ENCODE peak calls at places on chromosomes 7 and 10, in eight cellular contexts. One of them, this sample, is unnamed. For H3K9me3, the result is how much of the 10 kb centered on the place peaks cover.

GRCh38 chr7:32501522-32501921 is 6.2 kb downstream of the AVL9 start:
- DNase-seq in hepatocyte: no peak
- DNase-seq in endodermal cell: no peak
- DNase-seq in neural progenitor cell: no peak
- DNase-seq in fibroblast of lung: peak
- DNase-seq in mammary epithelial cell: peak
- DNase-seq in IMR-90: peak
- DNase-seq in upper lobe of right lung: no peak
- DNase-seq in this sample: no peak

GRCh38 chr7:81206217-81206616 is 287.4 kb upstream of the SEMA3C start:
- DNase-seq in upper lobe of right lung: no peak
- DNase-seq in endodermal cell: no peak
- DNase-seq in hepatocyte: no peak
- DNase-seq in fibroblast of lung: no peak
- DNase-seq in mammary epithelial cell: no peak
- DNase-seq in neural progenitor cell: no peak
- DNase-seq in IMR-90: no peak
- DNase-seq in this sample: no peak

GRCh38 chr7:80279760-80280159 is 145.1 kb downstream of the GNAI1 start:
- DNase-seq in mammary epithelial cell: no peak
- DNase-seq in hepatocyte: peak
- DNase-seq in neural progenitor cell: no peak
- DNase-seq in upper lobe of right lung: no peak
- DNase-seq in endodermal cell: no peak
- DNase-seq in fibroblast of lung: peak
- DNase-seq in IMR-90: no peak
- DNase-seq in this sample: no peak

GRCh38 chr7:47557317-47557985 is 24.5 kb downstream of the TNS3 start:
- DNase-seq in fibroblast of lung: peak
- DNase-seq in mammary epithelial cell: no peak
- DNase-seq in IMR-90: peak
- DNase-seq in hepatocyte: no peak
- DNase-seq in neural progenitor cell: no peak
- DNase-seq in endodermal cell: no peak
- DNase-seq in upper lobe of right lung: no peak
- DNase-seq in this sample: no peak

GRCh38 chr7:30511494-30511893 is 6.9 kb upstream of the GGCT start:
- DNase-seq in endodermal cell: no peak
- DNase-seq in hepatocyte: no peak
- DNase-seq in neural progenitor cell: no peak
- DNase-seq in fibroblast of lung: no peak
- DNase-seq in upper lobe of right lung: no peak
- DNase-seq in mammary epithelial cell: no peak
- DNase-seq in IMR-90: no peak
- DNase-seq in this sample: no peak

GRCh38 chr7:116316838-116317612 is 106.7 kb downstream of the TES start:
- DNase-seq in endodermal cell: peak
- DNase-seq in mammary epithelial cell: peak
- DNase-seq in neural progenitor cell: peak
- DNase-seq in IMR-90: peak
- DNase-seq in fibroblast of lung: peak
- DNase-seq in upper lobe of right lung: no peak
- DNase-seq in hepatocyte: peak
- DNase-seq in this sample: peak

GRCh38 chr7:22712999-22713398 is 14.0 kb upstream of the IL6 start:
- DNase-seq in mammary epithelial cell: no peak
- DNase-seq in fibroblast of lung: no peak
- DNase-seq in upper lobe of right lung: no peak
- DNase-seq in endodermal cell: no peak
- DNase-seq in hepatocyte: no peak
- DNase-seq in neural progenitor cell: no peak
- DNase-seq in IMR-90: no peak
- DNase-seq in this sample: no peak

GRCh38 chr7:33744293-33744692 is 161.0 kb upstream of the BMPER start:
- DNase-seq in fibroblast of lung: peak
- DNase-seq in IMR-90: peak
- DNase-seq in hepatocyte: peak
- DNase-seq in mammary epithelial cell: peak
- DNase-seq in upper lobe of right lung: no peak
- DNase-seq in endodermal cell: no peak
- DNase-seq in neural progenitor cell: peak
- DNase-seq in this sample: no peak

GRCh38 chr7:23184709-23185354 is 3.0 kb downstream of the NUP42 start:
- DNase-seq in mammary epithelial cell: peak
- DNase-seq in endodermal cell: peak
- DNase-seq in upper lobe of right lung: no peak
- DNase-seq in fibroblast of lung: peak
- DNase-seq in hepatocyte: peak
- DNase-seq in neural progenitor cell: peak
- DNase-seq in IMR-90: peak
- DNase-seq in this sample: no peak

GRCh38 chr10:5895804-5896203 is 5.8 kb downstream of the FBH1 start:
- DNase-seq in endodermal cell: no peak
- DNase-seq in fibroblast of lung: no peak
- DNase-seq in IMR-90: no peak
- DNase-seq in upper lobe of right lung: no peak
- DNase-seq in hepatocyte: no peak
- DNase-seq in neural progenitor cell: peak
- DNase-seq in mammary epithelial cell: no peak
- DNase-seq in this sample: peak

GRCh38 chr10:6053816-6054581 is 8.2 kb downstream of the IL2RA start:
- DNase-seq in neural progenitor cell: no peak
- DNase-seq in hepatocyte: peak
- DNase-seq in fibroblast of lung: no peak
- DNase-seq in mammary epithelial cell: no peak
- DNase-seq in upper lobe of right lung: peak
- DNase-seq in IMR-90: no peak
- DNase-seq in endodermal cell: no peak
- DNase-seq in this sample: peak

GRCh38 chr7:94923412-94923811 is 16.0 kb downstream of the PPP1R9A start:
- DNase-seq in hepatocyte: no peak
- DNase-seq in neural progenitor cell: no peak
- DNase-seq in IMR-90: no peak
- DNase-seq in endodermal cell: no peak
- DNase-seq in upper lobe of right lung: no peak
- DNase-seq in fibroblast of lung: no peak
- DNase-seq in mammary epithelial cell: no peak
- DNase-seq in this sample: no peak

GRCh38 chr10:91908358-91909177 is 718 bp downstream of the FGFBP3 start:
- DNase-seq in upper lobe of right lung: peak
- DNase-seq in mammary epithelial cell: peak
- DNase-seq in endodermal cell: peak
- DNase-seq in IMR-90: peak
- DNase-seq in hepatocyte: peak
- DNase-seq in fibroblast of lung: peak
- DNase-seq in neural progenitor cell: peak
- DNase-seq in this sample: peak

GRCh38 chr10:20334559-20334958 is 518.3 kb downstream of the PLXDC2 start:
- DNase-seq in hepatocyte: no peak
- DNase-seq in neural progenitor cell: no peak
- DNase-seq in IMR-90: no peak
- DNase-seq in fibroblast of lung: no peak
- DNase-seq in upper lobe of right lung: no peak
- DNase-seq in mammary epithelial cell: no peak
- DNase-seq in endodermal cell: no peak
- DNase-seq in this sample: no peak

GRCh38 chr10:22158426-22158825 is 59.4 kb downstream of the EBLN1 start:
- DNase-seq in hepatocyte: no peak
- DNase-seq in neural progenitor cell: no peak
- DNase-seq in IMR-90: no peak
- DNase-seq in endodermal cell: no peak
- DNase-seq in mammary epithelial cell: no peak
- DNase-seq in fibroblast of lung: no peak
- DNase-seq in upper lobe of right lung: no peak
- DNase-seq in this sample: no peak

GRCh38 chr7:54969190-54969967 is 49.4 kb upstream of the EGFR start:
- DNase-seq in neural progenitor cell: no peak
- DNase-seq in endodermal cell: no peak
- DNase-seq in mammary epithelial cell: peak
- DNase-seq in IMR-90: peak
- DNase-seq in hepatocyte: no peak
- DNase-seq in fibroblast of lung: no peak
- DNase-seq in upper lobe of right lung: no peak
- DNase-seq in this sample: no peak

GRCh38 chr10:78458983-78459638 is 425.4 kb downstream of the RPS24 start:
- DNase-seq in neural progenitor cell: no peak
- DNase-seq in endodermal cell: peak
- DNase-seq in hepatocyte: peak
- DNase-seq in mammary epithelial cell: no peak
- DNase-seq in fibroblast of lung: peak
- DNase-seq in upper lobe of right lung: no peak
- DNase-seq in IMR-90: peak
- DNase-seq in this sample: no peak

GRCh38 chr7:28346972-28347371 is 65.3 kb upstream of the CREB5 start:
- DNase-seq in upper lobe of right lung: no peak
- DNase-seq in fibroblast of lung: no peak
- DNase-seq in mammary epithelial cell: no peak
- DNase-seq in neural progenitor cell: no peak
- DNase-seq in IMR-90: peak
- DNase-seq in hepatocyte: no peak
- DNase-seq in endodermal cell: no peak
- DNase-seq in this sample: no peak

GRCh38 chr10:68332259-68333057 is at the start of gene PBLD:
- DNase-seq in fibroblast of lung: peak
- DNase-seq in hepatocyte: peak
- DNase-seq in upper lobe of right lung: peak
- DNase-seq in endodermal cell: peak
- DNase-seq in neural progenitor cell: peak
- DNase-seq in IMR-90: peak
- DNase-seq in mammary epithelial cell: peak
- DNase-seq in this sample: peak

GRCh38 chr7:7688310-7688709 is 30.1 kb downstream of the RPA3 start:
- DNase-seq in IMR-90: no peak
- DNase-seq in mammary epithelial cell: no peak
- DNase-seq in upper lobe of right lung: no peak
- DNase-seq in neural progenitor cell: no peak
- DNase-seq in hepatocyte: no peak
- DNase-seq in endodermal cell: no peak
- DNase-seq in fibroblast of lung: no peak
- DNase-seq in this sample: no peak

GRCh38 chr7:115680921-115681320 is 349.6 kb downstream of the TFEC start:
- DNase-seq in IMR-90: no peak
- DNase-seq in neural progenitor cell: peak
- DNase-seq in upper lobe of right lung: no peak
- DNase-seq in hepatocyte: no peak
- DNase-seq in fibroblast of lung: no peak
- DNase-seq in endodermal cell: peak
- DNase-seq in mammary epithelial cell: no peak
- DNase-seq in this sample: no peak

DNA sequence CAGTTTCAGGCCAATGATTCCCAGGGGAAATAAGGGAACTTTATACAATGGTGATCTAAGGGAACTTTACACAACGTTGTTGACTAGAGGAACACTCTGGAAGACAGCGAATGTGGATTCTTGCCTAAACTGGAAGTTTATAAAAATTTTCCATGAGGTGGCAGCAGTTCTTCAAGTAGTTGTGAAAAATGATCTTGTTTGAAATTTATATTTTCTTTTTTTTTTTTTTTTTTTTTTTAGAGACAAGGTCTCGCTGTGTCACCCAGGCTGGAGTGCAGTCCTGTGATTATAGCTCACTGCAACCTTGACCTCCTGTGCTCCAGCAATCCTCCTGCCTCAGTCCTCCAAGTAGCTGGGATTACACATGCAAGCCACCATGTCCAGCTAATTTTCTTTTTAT is 32.1 kb upstream of the GTF2I start:
- DNase-seq in hepatocyte: peak
- DNase-seq in upper lobe of right lung: no peak
- DNase-seq in endodermal cell: no peak
- DNase-seq in mammary epithelial cell: no peak
- DNase-seq in fibroblast of lung: peak
- DNase-seq in neural progenitor cell: no peak
- DNase-seq in IMR-90: peak
- DNase-seq in this sample: no peak
- TF ChIP-seq CTCF in hepatocyte: peak
- TF ChIP-seq CTCF in upper lobe of right lung: peak
- TF ChIP-seq CTCF in endodermal cell: no peak
- TF ChIP-seq CTCF in mammary epithelial cell: peak
- TF ChIP-seq CTCF in fibroblast of lung: peak
- TF ChIP-seq CTCF in neural progenitor cell: no peak
- TF ChIP-seq CTCF in IMR-90: peak
- TF ChIP-seq CTCF in this sample: no peak

GRCh38 chr7:158228986-158229385 is 358.6 kb downstream of the PTPRN2 start:
- DNase-seq in mammary epithelial cell: no peak
- DNase-seq in hepatocyte: no peak
- DNase-seq in neural progenitor cell: peak
- DNase-seq in IMR-90: no peak
- DNase-seq in endodermal cell: peak
- DNase-seq in fibroblast of lung: no peak
- DNase-seq in upper lobe of right lung: no peak
- DNase-seq in this sample: no peak
- H3K9me3 ChIP-seq in mammary epithelial cell: under half
- H3K9me3 ChIP-seq in hepatocyte: under half
- H3K9me3 ChIP-seq in neural progenitor cell: under half
- H3K9me3 ChIP-seq in IMR-90: under half
- H3K9me3 ChIP-seq in endodermal cell: half or more
- H3K9me3 ChIP-seq in fibroblast of lung: under half
- H3K9me3 ChIP-seq in upper lobe of right lung: under half
- H3K9me3 ChIP-seq in this sample: under half

GRCh38 chr10:103192451-103193106 is 493 bp downstream of the NT5C2 start:
- DNase-seq in mammary epithelial cell: peak
- DNase-seq in upper lobe of right lung: peak
- DNase-seq in endodermal cell: peak
- DNase-seq in IMR-90: peak
- DNase-seq in neural progenitor cell: peak
- DNase-seq in hepatocyte: peak
- DNase-seq in fibroblast of lung: peak
- DNase-seq in this sample: peak
- TF ChIP-seq CTCF in mammary epithelial cell: no peak
- TF ChIP-seq CTCF in upper lobe of right lung: no peak
- TF ChIP-seq CTCF in endodermal cell: no peak
- TF ChIP-seq CTCF in IMR-90: no peak
- TF ChIP-seq CTCF in neural progenitor cell: no peak
- TF ChIP-seq CTCF in hepatocyte: no peak
- TF ChIP-seq CTCF in fibroblast of lung: no peak
- TF ChIP-seq CTCF in this sample: no peak

GRCh38 chr7:159032310-159032709 is 112.4 kb downstream of the VIPR2 start:
- DNase-seq in fibroblast of lung: no peak
- DNase-seq in endodermal cell: peak
- DNase-seq in IMR-90: no peak
- DNase-seq in neural progenitor cell: no peak
- DNase-seq in upper lobe of right lung: no peak
- DNase-seq in mammary epithelial cell: no peak
- DNase-seq in hepatocyte: no peak
- DNase-seq in this sample: peak

GRCh38 chr7:159032753-159033472 is 111.8 kb downstream of the VIPR2 start:
- DNase-seq in endodermal cell: no peak
- DNase-seq in hepatocyte: no peak
- DNase-seq in IMR-90: no peak
- DNase-seq in mammary epithelial cell: no peak
- DNase-seq in upper lobe of right lung: no peak
- DNase-seq in fibroblast of lung: no peak
- DNase-seq in neural progenitor cell: no peak
- DNase-seq in this sample: peak

GRCh38 chr7:159031135-159031701 is 113.4 kb downstream of the VIPR2 start:
- DNase-seq in IMR-90: no peak
- DNase-seq in upper lobe of right lung: peak
- DNase-seq in mammary epithelial cell: no peak
- DNase-seq in hepatocyte: no peak
- DNase-seq in fibroblast of lung: no peak
- DNase-seq in neural progenitor cell: peak
- DNase-seq in endodermal cell: peak
- DNase-seq in this sample: peak

GRCh38 chr7:159030490-159031134 is 114.1 kb downstream of the VIPR2 start:
- DNase-seq in IMR-90: no peak
- DNase-seq in upper lobe of right lung: peak
- DNase-seq in hepatocyte: peak
- DNase-seq in neural progenitor cell: peak
- DNase-seq in endodermal cell: peak
- DNase-seq in fibroblast of lung: peak
- DNase-seq in mammary epithelial cell: no peak
- DNase-seq in this sample: peak

GRCh38 chr7:159031750-159032149 is 112.9 kb downstream of the VIPR2 start:
- DNase-seq in hepatocyte: no peak
- DNase-seq in neural progenitor cell: no peak
- DNase-seq in fibroblast of lung: no peak
- DNase-seq in endodermal cell: no peak
- DNase-seq in IMR-90: no peak
- DNase-seq in mammary epithelial cell: no peak
- DNase-seq in upper lobe of right lung: peak
- DNase-seq in this sample: no peak
- H3K9me3 ChIP-seq in hepatocyte: under half
- H3K9me3 ChIP-seq in neural progenitor cell: under half
- H3K9me3 ChIP-seq in fibroblast of lung: under half
- H3K9me3 ChIP-seq in endodermal cell: under half
- H3K9me3 ChIP-seq in IMR-90: under half
- H3K9me3 ChIP-seq in mammary epithelial cell: under half
- H3K9me3 ChIP-seq in upper lobe of right lung: under half
- H3K9me3 ChIP-seq in this sample: under half